ENCODE peak calls at places on chromosomes 4 and X, in six cellular contexts. D is effector memory CD8-positive, alpha-beta T cell; V is esophagus squamous epithelium; R is islet precursor cell; P is glomerular endothelial cell; K is stimulated activated CD4-positive, alpha-beta T cell treated with anti-CD3 and anti-CD28 coated beads, Interleukin-15, amount 100 ng/mL, for 1 hour. W is an unnamed sample.

GRCh38 chr4:89486042-89486441 is 178.4 kb upstream of the GPRIN3 start:
- DNase-seq in P (no peak), D (no peak), R (no peak), V (no peak), K (no peak), W (peak)

GRCh38 chrX:53281321-53281822 is at the start of gene IQSEC2:
- DNase-seq in V (no peak), D (no peak), K (no peak), R (peak), P (no peak), W (peak)

GRCh38 chrX:26925088-26925487 is 538.1 kb downstream of the PPP4R3C start:
- DNase-seq in K (no peak), D (no peak), P (no peak), R (no peak), V (no peak), W (no peak)

GRCh38 chrX:94576367-94577004 is 902.5 kb downstream of the FAM133A start:
- DNase-seq in D (no peak), R (no peak), P (no peak), V (no peak), K (no peak), W (no peak)

GRCh38 chr4:102525099-102525498 is 23.9 kb downstream of the NFKB1 start:
- DNase-seq in V (no peak), P (no peak), D (no peak), R (no peak), K (no peak), W (no peak)

GRCh38 chrX:53253293-53254020 is 27.9 kb downstream of the IQSEC2 start:
- DNase-seq in R (no peak), P (no peak), V (no peak), D (no peak), K (no peak), W (no peak)

GRCh38 chr4:184810720-184811119 is 15.0 kb downstream of the ACSL1 start:
- DNase-seq in V (no peak), D (no peak), P (no peak), R (peak), K (no peak), W (no peak)

GRCh38 chrX:41960142-41960541 is 36.8 kb upstream of the CASK start:
- DNase-seq in V (no peak), D (no peak), R (no peak), P (no peak), K (no peak), W (no peak)